ENCODE peak calls at places on chromosomes 5 and 9, in eight cellular contexts. X, H, Y, C, I, E, N and G are unnamed samples.

GRCh38 chr5:122192883-122193496 is 63.6 kb downstream of the ZNF474 start:
- DNase-seq in X (peak), H (peak), Y (peak), C (peak), I (peak), E (peak), N (peak), G (peak)

GRCh38 chr5:57311251-57311650 is 137.4 kb downstream of the GPBP1 start:
- DNase-seq in X (no peak), H (no peak), Y (no peak), C (no peak), I (peak), E (peak), N (no peak), G (no peak)

GRCh38 chr5:89279458-89280036 is 396.6 kb upstream of the MEF2C start:
- DNase-seq in X (no peak), H (no peak), Y (no peak), C (no peak), I (no peak), E (no peak), N (no peak), G (no peak)

GRCh38 chr5:25107878-25108277 is 463.1 kb upstream of the CDH10 start:
- DNase-seq in X (no peak), H (no peak), Y (no peak), C (no peak), I (no peak), E (no peak), N (no peak), G (no peak)

GRCh38 chr5:158599132-158599531 is 500.6 kb downstream of the EBF1 start:
- DNase-seq in X (no peak), H (no peak), Y (peak), C (no peak), I (no peak), E (no peak), N (peak), G (no peak)

GRCh38 chr5:179873176-179873575 is 14.6 kb upstream of the MRNIP start:
- DNase-seq in X (no peak), H (no peak), Y (no peak), C (no peak), I (no peak), E (no peak), N (no peak), G (no peak)

GRCh38 chr9:20419552-20419951 is 202.7 kb downstream of the MLLT3 start:
- DNase-seq in X (no peak), H (no peak), Y (peak), C (no peak), I (no peak), E (no peak), N (no peak), G (no peak)

GRCh38 chr9:131117111-131117761 is 8.2 kb upstream of the NUP214 start:
- DNase-seq in X (no peak), H (no peak), Y (peak), C (no peak), I (no peak), E (no peak), N (no peak), G (no peak)

GRCh38 chr9:128002959-128003358 is 22.2 kb upstream of the EEIG1 start:
- DNase-seq in X (no peak), H (peak), Y (no peak), C (no peak), I (no peak), E (no peak), N (peak), G (no peak)